ENCODE peak calls at places on chromosomes 1 and 21, in eight cellular contexts. One of them, this sample, is unnamed.

GRCh38 chr1:164226977-164227376 is 332.0 kb upstream of the PBX1 start:
- DNase-seq in uterus: no peak
- DNase-seq in heart left ventricle: no peak
- DNase-seq in spleen: no peak
- DNase-seq in Peyer's patch: no peak
- DNase-seq in sigmoid colon: no peak
- DNase-seq in transverse colon: no peak
- DNase-seq in ovary: no peak
- DNase-seq in this sample: no peak

GRCh38 chr1:33654267-33654832 is 181.9 kb downstream of the ZSCAN20 start:
- DNase-seq in uterus: no peak
- DNase-seq in heart left ventricle: no peak
- DNase-seq in spleen: no peak
- DNase-seq in Peyer's patch: no peak
- DNase-seq in sigmoid colon: no peak
- DNase-seq in transverse colon: no peak
- DNase-seq in ovary: no peak
- DNase-seq in this sample: no peak

GRCh38 chr1:234603221-234604204 is 6.5 kb downstream of the IRF2BP2 start:
- DNase-seq in uterus: no peak
- DNase-seq in heart left ventricle: no peak
- DNase-seq in spleen: no peak
- DNase-seq in Peyer's patch: no peak
- DNase-seq in sigmoid colon: no peak
- DNase-seq in transverse colon: no peak
- DNase-seq in ovary: no peak
- DNase-seq in this sample: no peak

GRCh38 chr1:155522069-155522468 is 40.5 kb downstream of the ASH1L start:
- DNase-seq in uterus: no peak
- DNase-seq in heart left ventricle: no peak
- DNase-seq in spleen: no peak
- DNase-seq in Peyer's patch: no peak
- DNase-seq in sigmoid colon: no peak
- DNase-seq in transverse colon: no peak
- DNase-seq in ovary: no peak
- DNase-seq in this sample: no peak

GRCh38 chr21:45032977-45033705 is 41.2 kb upstream of the ADARB1 start:
- DNase-seq in uterus: peak; percentile 19
- DNase-seq in heart left ventricle: no peak
- DNase-seq in spleen: no peak
- DNase-seq in Peyer's patch: peak; percentile 42
- DNase-seq in sigmoid colon: peak; percentile 63
- DNase-seq in transverse colon: no peak
- DNase-seq in ovary: peak; percentile 77
- DNase-seq in this sample: no peak

GRCh38 chr1:24961961-24962861 is 32.1 kb upstream of the RUNX3 start:
- DNase-seq in uterus: no peak
- DNase-seq in heart left ventricle: peak; percentile 7
- DNase-seq in spleen: peak; percentile 69
- DNase-seq in Peyer's patch: peak; percentile 47
- DNase-seq in sigmoid colon: no peak
- DNase-seq in transverse colon: no peak
- DNase-seq in ovary: no peak
- DNase-seq in this sample: no peak

GRCh38 chr1:86472767-86473166 is 4.0 kb downstream of the CLCA1 start:
- DNase-seq in uterus: no peak
- DNase-seq in heart left ventricle: no peak
- DNase-seq in spleen: no peak
- DNase-seq in Peyer's patch: no peak
- DNase-seq in sigmoid colon: no peak
- DNase-seq in transverse colon: no peak
- DNase-seq in ovary: no peak
- DNase-seq in this sample: no peak

GRCh38 chr1:36351222-36351977 is 28.0 kb upstream of the EVA1B start:
- DNase-seq in uterus: no peak
- DNase-seq in heart left ventricle: no peak
- DNase-seq in spleen: peak; percentile 75
- DNase-seq in Peyer's patch: no peak
- DNase-seq in sigmoid colon: no peak
- DNase-seq in transverse colon: no peak
- DNase-seq in ovary: no peak
- DNase-seq in this sample: no peak

GRCh38 chr1:174812656-174813055 is 187.1 kb upstream of the CACYBP start:
- DNase-seq in uterus: no peak
- DNase-seq in heart left ventricle: no peak
- DNase-seq in spleen: no peak
- DNase-seq in Peyer's patch: no peak
- DNase-seq in sigmoid colon: no peak
- DNase-seq in transverse colon: no peak
- DNase-seq in ovary: no peak
- DNase-seq in this sample: no peak

GRCh38 chr21:42563261-42564045 is 49.8 kb downstream of the SLC37A1 start:
- DNase-seq in uterus: peak; percentile 9
- DNase-seq in heart left ventricle: peak; percentile 7
- DNase-seq in spleen: peak; percentile 57
- DNase-seq in Peyer's patch: no peak
- DNase-seq in sigmoid colon: peak; percentile 42
- DNase-seq in transverse colon: peak; percentile 3
- DNase-seq in ovary: peak; percentile 13
- DNase-seq in this sample: peak; percentile 1

GRCh38 chr1:232333419-232333767 is 296.5 kb downstream of the SIPA1L2 start:
- DNase-seq in uterus: no peak
- DNase-seq in heart left ventricle: peak; percentile 56
- DNase-seq in spleen: no peak
- DNase-seq in Peyer's patch: no peak
- DNase-seq in sigmoid colon: no peak
- DNase-seq in transverse colon: no peak
- DNase-seq in ovary: no peak
- DNase-seq in this sample: no peak

GRCh38 chr1:225851810-225852209 is 30.4 kb downstream of the TMEM63A start:
- DNase-seq in uterus: no peak
- DNase-seq in heart left ventricle: no peak
- DNase-seq in spleen: no peak
- DNase-seq in Peyer's patch: no peak
- DNase-seq in sigmoid colon: no peak
- DNase-seq in transverse colon: no peak
- DNase-seq in ovary: no peak
- DNase-seq in this sample: no peak

GRCh38 chr1:2373551-2374259 is 17.6 kb downstream of the MORN1 start:
- DNase-seq in uterus: no peak
- DNase-seq in heart left ventricle: peak; percentile 17
- DNase-seq in spleen: peak; percentile 55
- DNase-seq in Peyer's patch: no peak
- DNase-seq in sigmoid colon: peak; percentile 63
- DNase-seq in transverse colon: peak; percentile 5
- DNase-seq in ovary: peak; percentile 25
- DNase-seq in this sample: no peak

GRCh38 chr1:171740356-171740863 is 1.5 kb downstream of the VAMP4 start:
- DNase-seq in uterus: no peak
- DNase-seq in heart left ventricle: no peak
- DNase-seq in spleen: no peak
- DNase-seq in Peyer's patch: no peak
- DNase-seq in sigmoid colon: no peak
- DNase-seq in transverse colon: no peak
- DNase-seq in ovary: no peak
- DNase-seq in this sample: no peak
- H3K4me3 ChIP-seq in uterus: no peak overlapping the region
- H3K4me3 ChIP-seq in heart left ventricle: peak overlapping the region; percentile 89
- H3K4me3 ChIP-seq in spleen: peak overlapping the region; percentile 83
- H3K4me3 ChIP-seq in Peyer's patch: no peak overlapping the region
- H3K4me3 ChIP-seq in sigmoid colon: no peak overlapping the region
- H3K4me3 ChIP-seq in transverse colon: no peak overlapping the region
- H3K4me3 ChIP-seq in ovary: no peak overlapping the region
- H3K4me3 ChIP-seq in this sample: no peak overlapping the region

DNA sequence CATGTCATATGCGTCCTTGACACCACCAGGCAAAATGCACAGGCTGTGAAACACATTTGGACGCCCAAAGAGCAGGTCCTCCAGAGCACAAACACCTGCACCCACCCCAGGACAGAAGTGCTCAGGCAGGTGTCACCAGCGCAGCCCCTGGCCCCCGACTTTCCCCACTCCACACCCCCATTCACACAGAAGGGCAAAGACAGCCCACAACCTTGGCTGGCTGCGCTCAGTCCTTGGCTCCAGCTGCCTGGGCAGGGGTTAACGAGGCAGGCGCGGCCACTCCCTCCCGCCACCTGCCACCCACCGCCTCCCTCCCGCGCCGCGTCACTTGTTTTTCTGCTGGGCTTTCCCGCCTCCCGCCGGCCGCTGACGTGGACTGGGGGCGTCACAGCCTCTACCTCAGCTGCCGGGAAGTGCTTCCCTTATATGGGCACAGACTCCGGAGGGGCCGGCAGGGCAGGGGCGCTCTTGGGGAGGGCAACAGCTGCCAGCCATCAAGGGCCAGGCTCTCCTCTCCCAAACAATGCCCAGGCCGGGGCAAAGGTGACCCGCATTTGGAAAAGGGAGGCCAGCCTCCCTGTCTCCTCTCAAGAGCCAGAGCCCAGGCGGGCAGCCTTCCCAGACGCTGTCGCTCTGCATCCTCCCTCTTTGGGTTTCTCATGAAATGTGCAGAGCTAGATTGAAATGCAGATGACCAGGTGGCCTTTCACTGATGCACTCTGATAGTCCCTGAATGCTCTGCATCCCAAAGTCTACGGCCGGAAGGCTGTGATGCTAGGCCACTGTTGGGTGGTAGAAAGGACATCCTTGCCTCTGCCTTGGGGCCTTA is 14.8 kb upstream of the BTG2 start:
- DNase-seq in uterus: peak; percentile 97
- DNase-seq in heart left ventricle: peak; percentile 96
- DNase-seq in spleen: peak; percentile 99
- DNase-seq in Peyer's patch: peak; percentile 98
- DNase-seq in sigmoid colon: peak; percentile 99
- DNase-seq in transverse colon: peak; percentile 99
- DNase-seq in ovary: peak; percentile 98
- DNase-seq in this sample: peak; percentile 99
- H3K4me1 ChIP-seq in uterus: peaks cover 7% of the 10 kb centered on the region
- H3K4me1 ChIP-seq in heart left ventricle: peaks cover 60% of the 10 kb centered on the region
- H3K4me1 ChIP-seq in spleen: peaks cover 76% of the 10 kb centered on the region
- H3K4me1 ChIP-seq in Peyer's patch: peaks cover 54% of the 10 kb centered on the region
- H3K4me1 ChIP-seq in sigmoid colon: peaks cover 41% of the 10 kb centered on the region
- H3K4me1 ChIP-seq in transverse colon: peaks cover 56% of the 10 kb centered on the region
- H3K4me1 ChIP-seq in ovary: peaks cover 23% of the 10 kb centered on the region
- H3K4me1 ChIP-seq in this sample: peaks cover 65% of the 10 kb centered on the region

GRCh38 chr1:38028105-38028591 is 15.6 kb downstream of the UTP11 start:
- DNase-seq in uterus: no peak
- DNase-seq in heart left ventricle: no peak
- DNase-seq in spleen: no peak
- DNase-seq in Peyer's patch: no peak
- DNase-seq in sigmoid colon: no peak
- DNase-seq in transverse colon: no peak
- DNase-seq in ovary: no peak
- DNase-seq in this sample: no peak

GRCh38 chr1:38028671-38029070 is 16.1 kb downstream of the UTP11 start:
- DNase-seq in uterus: no peak
- DNase-seq in heart left ventricle: no peak
- DNase-seq in spleen: no peak
- DNase-seq in Peyer's patch: no peak
- DNase-seq in sigmoid colon: peak; percentile 51
- DNase-seq in transverse colon: no peak
- DNase-seq in ovary: no peak
- DNase-seq in this sample: no peak

GRCh38 chr1:38029081-38029681 is 16.6 kb downstream of the UTP11 start:
- DNase-seq in uterus: peak; percentile 47
- DNase-seq in heart left ventricle: peak; percentile 59
- DNase-seq in spleen: no peak
- DNase-seq in Peyer's patch: no peak
- DNase-seq in sigmoid colon: peak; percentile 74
- DNase-seq in transverse colon: no peak
- DNase-seq in ovary: peak; percentile 68
- DNase-seq in this sample: peak; percentile 47

GRCh38 chr1:38026592-38027200 is 14.2 kb downstream of the UTP11 start:
- DNase-seq in uterus: no peak
- DNase-seq in heart left ventricle: no peak
- DNase-seq in spleen: no peak
- DNase-seq in Peyer's patch: no peak
- DNase-seq in sigmoid colon: no peak
- DNase-seq in transverse colon: peak; percentile 26
- DNase-seq in ovary: peak; percentile 61
- DNase-seq in this sample: peak; percentile 67

GRCh38 chr1:38027201-38028104 is 14.9 kb downstream of the UTP11 start:
- DNase-seq in uterus: no peak
- DNase-seq in heart left ventricle: no peak
- DNase-seq in spleen: no peak
- DNase-seq in Peyer's patch: no peak
- DNase-seq in sigmoid colon: peak; percentile 57
- DNase-seq in transverse colon: no peak
- DNase-seq in ovary: peak; percentile 38
- DNase-seq in this sample: no peak
- TF ChIP-seq POLR2A in uterus: no peak
- TF ChIP-seq POLR2A in heart left ventricle: no peak
- TF ChIP-seq POLR2A in spleen: no peak
- TF ChIP-seq POLR2A in Peyer's patch: no peak
- TF ChIP-seq POLR2A in sigmoid colon: no peak
- TF ChIP-seq POLR2A in transverse colon: no peak
- TF ChIP-seq POLR2A in ovary: no peak
- TF ChIP-seq POLR2A in this sample: no peak

GRCh38 chr1:201134405-201134804 is 7.4 kb upstream of the ASCL5 start:
- DNase-seq in uterus: no peak
- DNase-seq in heart left ventricle: no peak
- DNase-seq in spleen: no peak
- DNase-seq in Peyer's patch: no peak
- DNase-seq in sigmoid colon: no peak
- DNase-seq in transverse colon: no peak
- DNase-seq in ovary: no peak
- DNase-seq in this sample: no peak
- H3K4me3 ChIP-seq in uterus: no peak overlapping the region
- H3K4me3 ChIP-seq in heart left ventricle: no peak overlapping the region
- H3K4me3 ChIP-seq in spleen: no peak overlapping the region
- H3K4me3 ChIP-seq in Peyer's patch: no peak overlapping the region
- H3K4me3 ChIP-seq in sigmoid colon: no peak overlapping the region
- H3K4me3 ChIP-seq in transverse colon: no peak overlapping the region
- H3K4me3 ChIP-seq in ovary: no peak overlapping the region
- H3K4me3 ChIP-seq in this sample: no peak overlapping the region

This sample was measured in body of pancreas.